ENCODE peak calls at places on chromosomes 3 and 15, in six cellular contexts. T is AG08395; Z is SK-MEL-5; P is GF-D8; O is activated CD4-positive, alpha-beta T cell treated with anti-CD3 and anti-CD28 coated beads, Interleukin-2, amount 10 ng/mL, durations not matched to agents 7 days and 5 days; S is activated T-cell treated with anti-CD3 and anti-CD28 coated beads for 1 hour. K is an unnamed sample.
A peak's percentile ranks its signal among the peaks of the same experiment; 100 is the strongest.

GRCh38 chr3:20905210-20905805 is 719.3 kb upstream of the SGO1 start:
- DNase-seq in T (no peak), Z (peak; percentile 91), P (no peak), O (no peak), S (no peak), K (no peak)

GRCh38 chr3:53140575-53141467 is 10.6 kb upstream of the RFT1 start:
- DNase-seq in T (peak; percentile 78), Z (peak; percentile 32), P (peak; percentile 91), O (no peak), S (no peak), K (no peak)

GRCh38 chr3:139764069-139764905 is 86.5 kb upstream of the NMNAT3 start:
- DNase-seq in T (no peak), Z (no peak), P (no peak), O (no peak), S (no peak), K (no peak)

GRCh38 chr3:125032100-125032643 is 23.6 kb downstream of the HEG1 start:
- DNase-seq in T (peak; percentile 10), Z (peak; percentile 99), P (no peak), O (no peak), S (no peak), K (peak; percentile 13)

GRCh38 chr15:101029971-101030661 is 111.0 kb downstream of the LRRK1 start:
- DNase-seq in T (no peak), Z (no peak), P (no peak), O (no peak), S (no peak), K (no peak)

GRCh38 chr3:175355801-175356335 is 496.7 kb downstream of the NAALADL2 start:
- DNase-seq in T (no peak), Z (no peak), P (no peak), O (no peak), S (no peak), K (no peak)

GRCh38 chr3:182375921-182376320 is 417.4 kb upstream of the ATP11B start:
- DNase-seq in T (no peak), Z (no peak), P (no peak), O (no peak), S (no peak), K (no peak)

GRCh38 chr15:87681054-87681453 is 575.5 kb downstream of the NTRK3 start:
- DNase-seq in T (no peak), Z (no peak), P (no peak), O (no peak), S (no peak), K (no peak)

GRCh38 chr3:17632401-17633100 is 109.9 kb downstream of the TBC1D5 start:
- DNase-seq in T (peak; percentile 50), Z (peak; percentile 28), P (peak; percentile 35), O (no peak), S (no peak), K (no peak)

GRCh38 chr3:61008168-61008737 is 243.0 kb downstream of the FHIT start:
- DNase-seq in T (no peak), Z (no peak), P (no peak), O (no peak), S (no peak), K (no peak)

GRCh38 chr3:49339593-49339946 is 283 bp downstream of the USP4 start:
- DNase-seq in T (peak; percentile 17), Z (no peak), P (no peak), O (peak; percentile 35), S (peak; percentile 3), K (no peak)

GRCh38 chr3:155007729-155008128 is 72.4 kb upstream of the MME start:
- DNase-seq in T (no peak), Z (no peak), P (no peak), O (no peak), S (no peak), K (no peak)

GRCh38 chr15:69127226-69127625 is 33.2 kb upstream of the GLCE start:
- DNase-seq in T (no peak), Z (no peak), P (no peak), O (no peak), S (no peak), K (no peak)

GRCh38 chr15:55915876-55916567 is 77.4 kb downstream of the NEDD4 start:
- DNase-seq in T (peak; percentile 19), Z (no peak), P (no peak), O (no peak), S (no peak), K (no peak)

GRCh38 chr3:21237638-21238037 is 513.4 kb downstream of the ZNF385D start:
- DNase-seq in T (peak; percentile 35), Z (no peak), P (no peak), O (no peak), S (no peak), K (no peak)

GRCh38 chr3:131762981-131763380 is 260.2 kb upstream of the MRPL3 start:
- DNase-seq in T (no peak), Z (no peak), P (no peak), O (no peak), S (no peak), K (no peak)

GRCh38 chr3:12170207-12170606 is 11.5 kb upstream of the TIMP4 start:
- DNase-seq in T (peak; percentile 74), Z (no peak), P (peak; percentile 7), O (no peak), S (no peak), K (no peak)

K was measured in lower leg skin.